ENCODE peak calls at places on chromosomes 16 and 17, in eight cellular contexts. Y is lower leg skin, I is body of pancreas, K is A549, Q is stomach, T is adrenal gland, A is uterus, D is right lobe of liver. N is an unnamed sample.

GRCh38 chr17:792277-792676 is 10.1 kb downstream of the MRM3 start:
- DNase-seq in Y (no peak), I (no peak), K (peak), Q (no peak), T (no peak), A (no peak), D (no peak), N (no peak)

GRCh38 chr17:79942011-79942405 is 93.7 kb downstream of the TBC1D16 start:
- DNase-seq in Y (no peak), I (no peak), K (no peak), Q (no peak), T (peak), A (no peak), D (peak), N (no peak)

GRCh38 chr17:76240461-76241204 is at the start of gene RNF157:
- DNase-seq in Y (no peak), I (peak), K (peak), Q (peak), T (peak), A (peak), D (peak), N (peak)

GRCh38 chr16:52203096-52203495 is 343.8 kb downstream of the TOX3 start:
- DNase-seq in Y (no peak), I (no peak), K (no peak), Q (no peak), T (no peak), A (no peak), D (no peak), N (no peak)

GRCh38 chr16:89476811-89477261 is 13.5 kb downstream of the ANKRD11 start:
- DNase-seq in Y (no peak), I (no peak), K (no peak), Q (no peak), T (no peak), A (no peak), D (no peak), N (no peak)

GRCh38 chr17:72365857-72366415 is 245.1 kb downstream of the SOX9 start:
- DNase-seq in Y (no peak), I (no peak), K (no peak), Q (no peak), T (no peak), A (no peak), D (no peak), N (no peak)

GRCh38 chr17:75638893-75639292 is 5.7 kb downstream of the SMIM5 start:
- DNase-seq in Y (no peak), I (no peak), K (no peak), Q (no peak), T (peak), A (no peak), D (no peak), N (no peak)

GRCh38 chr17:57935833-57936807 is 19.1 kb downstream of the CUEDC1 start:
- DNase-seq in Y (no peak), I (peak), K (no peak), Q (no peak), T (peak), A (peak), D (no peak), N (no peak)

GRCh38 chr17:61647044-61647443 is 56.0 kb upstream of the NACA2 start:
- DNase-seq in Y (no peak), I (no peak), K (no peak), Q (no peak), T (no peak), A (no peak), D (no peak), N (no peak)

GRCh38 chr17:64315032-64315490 is 52.0 kb upstream of the TEX2 start:
- DNase-seq in Y (peak), I (peak), K (no peak), Q (peak), T (peak), A (peak), D (peak), N (peak)

GRCh38 chr16:89572478-89573205 is 2.9 kb upstream of the CPNE7 start:
- DNase-seq in Y (no peak), I (no peak), K (no peak), Q (no peak), T (no peak), A (no peak), D (no peak), N (peak)

GRCh38 chr17:16928406-16929280 is 43.3 kb downstream of the TNFRSF13B start:
- DNase-seq in Y (no peak), I (no peak), K (no peak), Q (no peak), T (no peak), A (no peak), D (no peak), N (peak)

GRCh38 chr16:49564577-49565224 is 191.1 kb downstream of the C16orf78 start:
- DNase-seq in Y (no peak), I (peak), K (no peak), Q (no peak), T (no peak), A (no peak), D (no peak), N (no peak)

DNA sequence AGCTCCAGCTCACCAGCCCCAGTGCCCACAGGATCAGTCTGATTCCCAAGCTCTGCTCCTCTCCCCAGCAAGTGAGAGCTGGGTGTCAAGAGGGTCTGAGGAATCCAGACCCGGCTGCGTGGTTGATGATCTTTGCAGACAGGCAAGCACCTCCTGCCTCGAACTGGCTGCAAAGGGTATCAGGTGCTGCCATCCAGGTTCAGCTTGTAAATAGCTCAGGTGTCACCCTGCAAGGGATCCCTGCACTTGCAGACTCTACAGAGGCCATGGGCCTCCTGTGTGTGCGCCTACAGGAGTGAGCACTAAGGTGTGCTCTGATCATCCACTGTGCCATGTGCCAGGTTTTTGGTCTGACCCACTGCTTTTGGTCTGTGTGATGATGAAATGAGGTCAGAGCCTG is 16.2 kb downstream of the DEXI start:
- DNase-seq in Y (no peak), I (no peak), K (no peak), Q (no peak), T (no peak), A (no peak), D (no peak), N (no peak)
- TF ChIP-seq POLR2A in Y (no peak), I (no peak), K (no peak), Q (no peak), T (no peak), A (no peak), D (no peak), N (no peak)

DNA sequence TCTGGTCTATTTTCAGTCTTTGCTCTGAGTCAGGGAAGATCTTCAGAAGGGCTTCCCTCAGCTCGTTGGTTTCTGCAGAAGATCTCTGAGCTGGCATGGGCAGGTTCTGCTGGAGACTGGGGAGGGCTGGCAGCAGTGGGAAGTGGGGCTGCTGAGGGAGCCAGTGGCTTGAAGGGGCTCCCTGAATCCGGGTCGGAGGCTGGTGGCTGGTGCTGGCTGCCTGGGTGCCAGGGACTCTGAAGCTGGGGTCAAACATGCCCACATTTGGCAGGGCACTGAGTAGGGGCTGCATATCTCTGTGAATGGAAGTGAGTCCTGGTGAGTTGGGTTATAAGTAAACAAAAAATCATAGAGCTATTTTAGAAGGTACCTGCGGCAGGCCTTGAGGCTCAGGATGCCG is 67.0 kb downstream of the N4BP1 start:
- DNase-seq in Y (no peak), I (no peak), K (no peak), Q (no peak), T (no peak), A (no peak), D (no peak), N (no peak)
- TF ChIP-seq CTCF in Y (no peak), I (no peak), K (no peak), Q (no peak), T (no peak), A (no peak), D (no peak), N (no peak)

GRCh38 chr16:4693956-4694663 is 748 bp downstream of the NUDT16L1 start:
- DNase-seq in Y (no peak), I (peak), K (no peak), Q (peak), T (peak), A (peak), D (peak), N (peak)
- TF ChIP-seq POLR2A in Y (no peak), I (no peak), K (no peak), Q (no peak), T (no peak), A (no peak), D (no peak), N (no peak)

DNA sequence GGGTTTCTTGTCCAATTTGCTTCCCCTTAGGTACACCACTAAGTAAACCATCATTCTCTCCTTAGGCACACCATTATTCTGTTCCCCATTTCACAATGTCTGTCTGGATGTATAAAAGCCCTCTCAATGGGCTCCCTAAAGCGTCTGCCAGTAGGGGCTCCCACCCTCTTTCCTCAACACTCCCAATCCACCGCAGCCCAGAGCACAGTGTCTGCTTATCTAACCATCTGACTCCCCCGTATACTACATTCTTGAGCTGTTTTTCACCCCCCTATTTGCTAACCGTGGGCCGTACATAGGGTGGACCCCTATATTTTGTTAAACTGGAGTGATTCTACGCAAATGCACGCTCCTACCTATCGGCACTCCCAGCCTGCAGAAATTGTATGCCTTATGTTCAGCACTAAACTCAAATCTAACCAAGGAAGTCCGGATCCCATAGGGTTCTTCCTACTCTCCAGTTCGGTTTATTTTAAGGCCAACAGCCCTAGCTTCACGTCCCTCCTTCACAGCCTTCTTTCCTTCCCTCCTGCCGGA is 674 bp upstream of the PSMD3 start:
- DNase-seq in Y (no peak), I (no peak), K (peak), Q (no peak), T (no peak), A (no peak), D (no peak), N (no peak)
- TF ChIP-seq CTCF in Y (no peak), I (no peak), K (no peak), Q (no peak), T (no peak), A (no peak), D (no peak), N (no peak)

GRCh38 chr16:85389679-85390470 is 223.2 kb upstream of the GSE1 start:
- DNase-seq in Y (no peak), I (peak), K (no peak), Q (no peak), T (peak), A (no peak), D (no peak), N (peak)
- TF ChIP-seq POLR2A in Y (no peak), I (no peak), K (no peak), Q (no peak), T (no peak), A (no peak), D (no peak), N (no peak)

GRCh38 chr17:35053204-35053603 is 10.3 kb downstream of the RFFL start:
- DNase-seq in Y (no peak), I (no peak), K (no peak), Q (no peak), T (no peak), A (no peak), D (no peak), N (no peak)

GRCh38 chr17:35052240-35052608 is 11.3 kb downstream of the RFFL start:
- DNase-seq in Y (no peak), I (no peak), K (no peak), Q (no peak), T (no peak), A (no peak), D (no peak), N (no peak)

GRCh38 chr17:35052780-35053179 is 10.7 kb downstream of the RFFL start:
- DNase-seq in Y (no peak), I (no peak), K (no peak), Q (no peak), T (no peak), A (no peak), D (no peak), N (no peak)

GRCh38 chr17:35057332-35057915 is 6.1 kb downstream of the RFFL start:
- DNase-seq in Y (no peak), I (no peak), K (no peak), Q (no peak), T (no peak), A (no peak), D (no peak), N (no peak)

GRCh38 chr17:35056013-35056412 is 7.5 kb downstream of the RFFL start:
- DNase-seq in Y (no peak), I (no peak), K (no peak), Q (no peak), T (no peak), A (no peak), D (no peak), N (no peak)
- TF ChIP-seq CTCF in Y (no peak), I (no peak), K (no peak), Q (no peak), T (no peak), A (no peak), D (no peak), N (no peak)

DNA sequence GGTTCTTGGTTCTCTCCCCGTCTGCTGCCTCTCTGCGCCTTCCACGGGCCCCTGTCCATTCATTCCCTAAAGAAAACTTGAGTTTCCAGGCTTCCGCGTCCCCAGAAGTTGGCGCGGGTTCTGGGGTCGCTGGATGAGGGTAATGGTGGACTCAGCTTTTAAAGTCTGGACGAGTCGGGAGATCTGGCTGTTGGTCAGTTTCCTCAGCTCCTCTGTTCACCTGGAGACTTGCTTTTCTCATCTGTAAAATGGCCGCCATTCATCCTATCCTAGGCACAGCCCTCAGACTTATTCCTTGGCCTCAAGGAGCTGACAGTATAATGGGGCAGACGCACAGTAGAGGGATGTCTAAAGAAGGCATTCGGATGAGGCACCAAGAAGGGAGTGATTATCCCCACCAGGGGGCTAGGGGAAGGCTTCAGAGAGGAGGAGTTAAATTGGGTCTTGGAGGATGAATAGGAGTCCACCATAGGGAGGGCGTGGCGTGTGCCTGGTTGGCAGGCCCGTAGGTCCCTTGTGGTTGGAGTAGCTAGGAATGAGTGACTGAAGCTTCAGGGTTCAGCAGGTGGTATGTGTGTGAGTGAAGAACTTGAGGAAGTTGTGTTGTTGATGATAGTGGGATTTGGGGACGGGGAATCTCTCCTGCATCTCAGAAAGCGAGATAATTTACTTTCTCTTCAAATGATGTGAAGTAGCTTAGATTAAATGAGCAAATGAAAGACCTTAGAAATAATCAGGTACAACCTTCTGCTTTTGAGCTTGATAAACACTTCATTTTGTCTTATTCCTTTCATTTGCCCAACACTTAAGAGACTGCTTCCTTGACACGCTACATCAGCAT is 655 bp downstream of the VPS35L start:
- DNase-seq in Y (no peak), I (no peak), K (peak), Q (no peak), T (peak), A (no peak), D (no peak), N (no peak)
- TF ChIP-seq POLR2A in Y (no peak), I (no peak), K (no peak), Q (no peak), T (no peak), A (no peak), D (no peak), N (no peak)

N was measured in Peyer's patch.